ENCODE peak calls at places on chromosomes 3 and 15, in five cellular contexts. G is GM10248, V is HFFc6, R is cardiac muscle cell, Y is frontal cortex. J is an unnamed sample.

GRCh38 chr3:50503504-50503903 is at the start of gene CACNA2D2:
- DNase-seq in G (no peak), V (no peak), R (peak), Y (peak), J (peak)

GRCh38 chr3:44954962-44955361 is 21.0 kb downstream of the ZDHHC3 start:
- DNase-seq in G (peak), V (no peak), R (no peak), Y (no peak), J (no peak)

GRCh38 chr15:56040081-56041035 is 46.9 kb upstream of the NEDD4 start:
- DNase-seq in G (no peak), V (peak), R (no peak), Y (no peak), J (peak)

GRCh38 chr15:58307313-58307961 is 124.4 kb upstream of the LIPC start:
- DNase-seq in G (no peak), V (peak), R (no peak), Y (no peak), J (no peak)

GRCh38 chr3:54608041-54608440 is 319.8 kb downstream of the LRTM1 start:
- DNase-seq in G (no peak), V (no peak), R (no peak), Y (no peak), J (no peak)

GRCh38 chr3:188230962-188231361 is 77.0 kb downstream of the LPP start:
- DNase-seq in G (no peak), V (peak), R (no peak), Y (no peak), J (no peak)

GRCh38 chr15:95864467-95864886 is 466.0 kb upstream of the NR2F2 start:
- DNase-seq in G (no peak), V (no peak), R (no peak), Y (no peak), J (no peak)

GRCh38 chr3:128468285-128468790 is 1.6 kb upstream of the DNAJB8 start:
- DNase-seq in G (no peak), V (no peak), R (no peak), Y (no peak), J (no peak)

GRCh38 chr3:138114988-138115971 is at the start of gene DZIP1L:
- DNase-seq in G (peak), V (peak), R (peak), Y (peak), J (peak)

GRCh38 chr15:89157918-89158564 is 63.3 kb downstream of the RLBP1 start:
- DNase-seq in G (no peak), V (no peak), R (no peak), Y (no peak), J (no peak)

GRCh38 chr15:63473007-63473748 is 31.2 kb upstream of the USP3 start:
- DNase-seq in G (peak), V (no peak), R (no peak), Y (no peak), J (no peak)

GRCh38 chr3:143146875-143147274 is 27.3 kb downstream of the CHST2 start:
- DNase-seq in G (no peak), V (no peak), R (no peak), Y (no peak), J (no peak)

GRCh38 chr3:21755896-21756295 is 4.9 kb upstream of the ZNF385D start:
- DNase-seq in G (no peak), V (no peak), R (no peak), Y (no peak), J (no peak)

GRCh38 chr3:183192650-183193300 is 30.2 kb upstream of the LAMP3 start:
- DNase-seq in G (no peak), V (no peak), R (no peak), Y (no peak), J (no peak)

GRCh38 chr3:186732169-186732766 is 15.1 kb downstream of the KNG1 start:
- DNase-seq in G (no peak), V (no peak), R (no peak), Y (no peak), J (no peak)

GRCh38 chr3:140499114-140499757 is 178.6 kb upstream of the TRIM42 start:
- DNase-seq in G (no peak), V (no peak), R (peak), Y (no peak), J (no peak)

GRCh38 chr3:47669026-47669749 is 90.5 kb upstream of the CSPG5 start:
- DNase-seq in G (no peak), V (peak), R (no peak), Y (no peak), J (no peak)

GRCh38 chr3:196339493-196340254 is 1.5 kb upstream of the TM4SF19 start:
- DNase-seq in G (no peak), V (peak), R (no peak), Y (no peak), J (no peak)

GRCh38 chr3:69231929-69232437 is 109.6 kb upstream of the LMOD3 start:
- DNase-seq in G (no peak), V (no peak), R (peak), Y (no peak), J (no peak)

GRCh38 chr3:51721062-51721745 is 14.3 kb downstream of the GRM2 start:
- DNase-seq in G (no peak), V (no peak), R (no peak), Y (no peak), J (no peak)

GRCh38 chr15:61946778-61947177 is 113.5 kb downstream of the VPS13C start:
- DNase-seq in G (no peak), V (peak), R (no peak), Y (no peak), J (no peak)

GRCh38 chr3:25533365-25533764 is 105.3 kb downstream of the RARB start:
- DNase-seq in G (no peak), V (no peak), R (no peak), Y (no peak), J (no peak)

GRCh38 chr3:196623350-196623749 is 16.1 kb upstream of the NRROS start:
- DNase-seq in G (no peak), V (no peak), R (no peak), Y (no peak), J (no peak)

GRCh38 chr15:78372880-78373279 is 32.7 kb downstream of the CRABP1 start:
- DNase-seq in G (no peak), V (no peak), R (no peak), Y (no peak), J (no peak)

GRCh38 chr3:191148131-191148530 is 50.9 kb upstream of the OSTN start:
- DNase-seq in G (no peak), V (no peak), R (no peak), Y (no peak), J (no peak)

GRCh38 chr3:81713018-81713417 is 48.4 kb downstream of the GBE1 start:
- DNase-seq in G (no peak), V (no peak), R (no peak), Y (no peak), J (no peak)

GRCh38 chr15:60399931-60400330 is 2.1 kb upstream of the ANXA2 start:
- DNase-seq in G (no peak), V (peak), R (no peak), Y (no peak), J (no peak)

GRCh38 chr15:74245342-74245931 is 9.3 kb downstream of the CCDC33 start:
- DNase-seq in G (no peak), V (no peak), R (peak), Y (peak), J (no peak)

GRCh38 chr3:127822836-127823589 is 698 bp upstream of the MGLL start:
- DNase-seq in G (peak), V (no peak), R (peak), Y (peak), J (peak)

GRCh38 chr3:69541823-69542264 is 156.0 kb upstream of the FRMD4B start:
- DNase-seq in G (no peak), V (no peak), R (peak), Y (peak), J (no peak)

GRCh38 chr15:77059761-77060345 is 11.1 kb downstream of the TSPAN3 start:
- DNase-seq in G (no peak), V (no peak), R (no peak), Y (no peak), J (no peak)

GRCh38 chr3:42498791-42499477 is 3.5 kb upstream of the VIPR1 start:
- DNase-seq in G (no peak), V (no peak), R (no peak), Y (no peak), J (no peak)

J was measured in lung.